ENCODE peak calls at places on chromosomes 2 and 18, in ten cellular contexts. T is uterus; P is A549; S is GM23248; B is cardiac muscle cell; Y is GM23338; M is mammary epithelial cell; V is CD4-positive, alpha-beta memory T cell; F is Panc1; I is spleen. X is an unnamed sample.

GRCh38 chr2:72235497-72236413 is 88.1 kb upstream of the CYP26B1 start:
- DNase-seq in T (no peak), P (no peak), S (peak; percentile 26), B (no peak), Y (no peak), M (no peak), V (no peak), F (no peak), I (no peak), X (no peak)

GRCh38 chr2:185700883-185701282 is 37.7 kb upstream of the FSIP2 start:
- DNase-seq in T (no peak), P (no peak), S (no peak), B (peak; percentile 44), Y (peak; percentile 60), M (no peak), V (no peak), F (no peak), I (no peak), X (no peak)

GRCh38 chr2:210502997-210503621 is 26.6 kb upstream of the LANCL1 start:
- DNase-seq in T (no peak), P (peak; percentile 64), S (peak; percentile 69), B (peak; percentile 41), Y (peak; percentile 77), M (peak; percentile 49), V (no peak), F (peak; percentile 27), I (peak; percentile 59), X (peak; percentile 72)

GRCh38 chr18:74065366-74065765 is 82.3 kb downstream of the FBXO15 start:
- DNase-seq in T (no peak), P (no peak), S (no peak), B (no peak), Y (no peak), M (no peak), V (no peak), F (no peak), I (no peak), X (no peak)

GRCh38 chr2:108611021-108611420 is 76.8 kb downstream of the LIMS1 start:
- DNase-seq in T (no peak), P (no peak), S (no peak), B (no peak), Y (no peak), M (no peak), V (no peak), F (no peak), I (no peak), X (no peak)

GRCh38 chr2:144516981-144517824 is 2.7 kb downstream of the ZEB2 start:
- DNase-seq in T (peak; percentile 70), P (peak; percentile 81), S (peak; percentile 98), B (peak; percentile 70), Y (peak; percentile 66), M (peak; percentile 68), V (peak; percentile 35), F (no peak), I (peak; percentile 91), X (peak; percentile 43)

GRCh38 chr2:163182764-163183354 is 344.3 kb upstream of the KCNH7 start:
- DNase-seq in T (no peak), P (peak; percentile 17), S (peak; percentile 43), B (peak; percentile 10), Y (peak; percentile 22), M (no peak), V (no peak), F (no peak), I (no peak), X (peak; percentile 14)

GRCh38 chr2:203722411-203722810 is 16.0 kb downstream of the CD28 start:
- DNase-seq in T (no peak), P (no peak), S (peak; percentile 20), B (no peak), Y (no peak), M (peak; percentile 21), V (no peak), F (no peak), I (no peak), X (peak; percentile 54)

GRCh38 chr18:23859466-23860352 is 154.8 kb upstream of the TTC39C start:
- DNase-seq in T (no peak), P (no peak), S (no peak), B (no peak), Y (no peak), M (no peak), V (no peak), F (no peak), I (no peak), X (no peak)

GRCh38 chr2:239234151-239234825 is 166.5 kb downstream of the HDAC4 start:
- DNase-seq in T (no peak), P (no peak), S (no peak), B (no peak), Y (no peak), M (no peak), V (no peak), F (no peak), I (no peak), X (no peak)

GRCh38 chr2:128724547-128724946 is 405.9 kb upstream of the HS6ST1 start:
- DNase-seq in T (no peak), P (no peak), S (no peak), B (no peak), Y (no peak), M (no peak), V (no peak), F (no peak), I (no peak), X (no peak)
- H3K4me1 ChIP-seq in T (no peaks in the 10 kb centered on the region), P (no peaks in the 10 kb centered on the region), S (peaks cover 21% of the 10 kb centered on the region), B (no peaks in the 10 kb centered on the region), Y (no peaks in the 10 kb centered on the region), M (peaks cover 11% of the 10 kb centered on the region), V (no peaks in the 10 kb centered on the region), F (no peaks in the 10 kb centered on the region), I (no peaks in the 10 kb centered on the region), X (no peaks in the 10 kb centered on the region)

DNA sequence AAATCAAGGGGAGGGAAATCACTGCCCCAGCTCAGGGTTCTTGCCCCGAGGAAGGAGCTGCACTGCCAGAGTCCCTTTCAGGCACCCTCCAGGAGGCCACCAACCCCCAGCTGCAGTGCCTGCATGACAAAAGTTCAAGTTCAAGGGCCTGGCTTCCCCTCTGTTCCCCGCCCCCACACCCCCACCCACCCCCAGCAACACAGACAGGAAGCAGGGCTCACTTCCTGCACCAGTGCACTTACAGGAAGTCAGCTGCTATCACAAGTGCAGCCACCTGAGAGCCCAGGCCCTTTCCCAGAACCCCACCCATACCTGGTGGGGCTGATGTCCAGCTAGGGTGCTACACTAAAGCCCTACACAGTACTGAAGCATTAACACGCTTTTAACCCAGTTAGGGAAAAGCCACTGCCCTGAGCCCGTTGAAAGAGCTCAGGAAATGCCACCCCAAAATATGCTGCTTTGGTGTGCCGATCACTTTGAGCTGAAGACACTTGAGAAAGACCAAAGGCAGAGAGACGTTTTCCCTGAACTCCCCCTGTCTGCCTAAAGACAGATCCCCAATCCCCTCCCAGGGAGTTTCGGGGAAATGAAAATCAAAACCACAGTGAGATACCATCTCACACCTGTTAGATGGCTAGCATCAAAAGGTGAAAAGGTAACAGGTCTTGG is 109.9 kb upstream of the CAB39 start:
- DNase-seq in T (no peak), P (no peak), S (no peak), B (no peak), Y (no peak), M (no peak), V (peak; percentile 49), F (no peak), I (peak; percentile 91), X (no peak)
- H3K27ac ChIP-seq in T (no peak overlapping the region), P (no peak overlapping the region), S (no peak overlapping the region), B (no peak overlapping the region), Y (no peak overlapping the region), M (no peak overlapping the region), V (peak overlapping the region; percentile 59), F (no peak overlapping the region), I (peak overlapping the region; percentile 83), X (no peak overlapping the region)

GRCh38 chr2:43129254-43129653 is 97.2 kb downstream of the ZFP36L2 start:
- DNase-seq in T (no peak), P (no peak), S (no peak), B (no peak), Y (no peak), M (no peak), V (no peak), F (no peak), I (no peak), X (no peak)

GRCh38 chr2:43127941-43128561 is 98.4 kb downstream of the ZFP36L2 start:
- DNase-seq in T (no peak), P (no peak), S (no peak), B (no peak), Y (no peak), M (no peak), V (no peak), F (no peak), I (peak; percentile 80), X (no peak)

GRCh38 chr2:43130548-43130875 is 95.9 kb downstream of the ZFP36L2 start:
- DNase-seq in T (no peak), P (no peak), S (no peak), B (no peak), Y (no peak), M (no peak), V (no peak), F (no peak), I (peak; percentile 87), X (no peak)

GRCh38 chr2:43131051-43131889 is 95.1 kb downstream of the ZFP36L2 start:
- DNase-seq in T (peak; percentile 72), P (peak; percentile 87), S (peak; percentile 97), B (peak; percentile 49), Y (peak; percentile 70), M (peak; percentile 99), V (peak; percentile 91), F (peak; percentile 24), I (peak; percentile 99), X (peak; percentile 94)

DNA sequence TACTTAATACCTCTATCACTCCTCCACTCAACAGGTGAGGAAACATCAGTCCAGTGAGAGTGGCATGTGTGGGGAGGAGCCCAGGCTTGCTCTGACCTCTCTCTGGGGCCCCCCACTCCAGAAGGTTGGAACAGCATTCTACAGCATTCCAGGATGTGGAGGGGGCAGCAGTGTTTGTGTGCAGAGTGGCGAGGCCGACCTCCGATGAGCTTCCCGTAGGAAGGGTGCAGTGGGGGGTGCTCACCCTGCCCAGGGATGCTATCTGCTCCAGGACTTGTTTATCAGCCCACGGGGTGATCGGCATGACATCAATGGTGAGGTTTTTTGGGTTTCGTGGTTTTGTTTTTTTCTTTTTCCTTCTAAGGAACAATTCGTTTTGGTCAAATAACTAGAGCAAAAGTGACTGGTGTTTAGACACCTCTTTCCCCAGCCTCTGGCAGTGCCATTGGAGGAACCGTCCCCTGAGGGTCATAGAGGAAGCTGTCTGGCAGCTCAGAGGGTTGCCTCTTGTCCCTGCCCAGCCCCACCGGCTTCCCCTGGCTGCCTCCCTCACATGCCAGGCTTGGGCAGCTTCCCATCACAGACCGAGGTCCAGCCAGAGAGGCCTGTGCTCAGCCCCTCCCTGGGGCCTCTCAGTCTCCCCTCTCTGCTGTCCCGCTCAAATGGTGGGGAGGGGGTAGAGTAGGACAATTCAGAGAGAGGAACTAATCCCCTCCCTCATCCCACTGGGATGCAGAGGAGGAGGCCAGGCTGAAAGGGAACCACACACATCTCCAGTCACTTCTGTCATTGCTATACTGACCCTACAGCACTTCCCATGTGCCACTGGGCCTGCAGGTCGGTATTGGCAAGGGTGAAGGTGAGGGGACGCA is 96.5 kb downstream of the ZFP36L2 start:
- DNase-seq in T (no peak), P (no peak), S (no peak), B (no peak), Y (no peak), M (no peak), V (no peak), F (no peak), I (peak; percentile 90), X (no peak)
- H3K4me1 ChIP-seq in T (no peaks in the 10 kb centered on the region), P (peaks cover 28% of the 10 kb centered on the region), S (peaks cover 19% of the 10 kb centered on the region), B (peaks cover 8% of the 10 kb centered on the region), Y (no peaks in the 10 kb centered on the region), M (peaks cover 33% of the 10 kb centered on the region), V (peaks cover 78% of the 10 kb centered on the region), F (peaks cover 17% of the 10 kb centered on the region), I (peaks cover 100% of the 10 kb centered on the region), X (peaks cover 23% of the 10 kb centered on the region)

DNA sequence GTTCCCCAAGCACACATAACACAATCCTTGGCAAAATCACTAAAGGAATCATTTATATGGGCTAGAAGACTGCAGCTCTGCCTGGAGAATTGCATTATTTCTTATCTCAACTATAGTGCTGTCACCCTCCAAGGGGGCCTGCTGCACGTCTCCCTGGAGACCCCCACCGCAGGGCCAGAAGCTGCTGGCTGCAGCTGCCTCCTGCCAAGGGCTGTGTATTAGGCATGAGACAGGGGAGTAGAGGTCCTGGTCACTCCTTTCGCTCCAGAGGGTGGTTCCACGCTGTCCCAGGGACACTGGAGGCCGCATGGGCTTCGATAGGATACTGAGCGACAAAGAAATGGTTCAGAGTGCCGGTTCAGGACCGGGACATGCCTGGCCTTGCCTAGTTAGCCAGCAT is 76.7 kb downstream of the LRRC30 start:
- DNase-seq in T (no peak), P (no peak), S (no peak), B (no peak), Y (no peak), M (no peak), V (no peak), F (no peak), I (no peak), X (no peak)
- H3K27ac ChIP-seq in T (no peak overlapping the region), P (no peak overlapping the region), S (no peak overlapping the region), B (no peak overlapping the region), Y (no peak overlapping the region), M (no peak overlapping the region), V (no peak overlapping the region), F (no peak overlapping the region), I (no peak overlapping the region), X (no peak overlapping the region)